ENCODE peak calls at places on chromosomes 13 and 19, in four cellular contexts. One of them, this sample, is unnamed.
A peak's percentile ranks its signal among the peaks of the same experiment; 100 is the strongest.

GRCh38 chr13:77409412-77409811 is 82.5 kb upstream of the MYCBP2 start:
- DNase-seq in SK-N-SH: no peak
- DNase-seq in K562: no peak
- DNase-seq in HepG2: no peak
- DNase-seq in this sample: no peak

GRCh38 chr13:36298535-36299068 is 988 bp upstream of the CCDC169 start:
- DNase-seq in SK-N-SH: no peak
- DNase-seq in K562: no peak
- DNase-seq in HepG2: no peak
- DNase-seq in this sample: peak; percentile 55

GRCh38 chr13:78764665-78765064 is 105.7 kb upstream of the OBI1 start:
- DNase-seq in SK-N-SH: no peak
- DNase-seq in K562: no peak
- DNase-seq in HepG2: no peak
- DNase-seq in this sample: peak; percentile 31

GRCh38 chr13:45269204-45269603 is 68.4 kb upstream of the KCTD4 start:
- DNase-seq in SK-N-SH: no peak
- DNase-seq in K562: no peak
- DNase-seq in HepG2: no peak
- DNase-seq in this sample: no peak

GRCh38 chr19:43527860-43528622 is 1.0 kb upstream of the ETHE1 start:
- DNase-seq in SK-N-SH: no peak
- DNase-seq in K562: no peak
- DNase-seq in HepG2: no peak
- DNase-seq in this sample: no peak

GRCh38 chr19:10808937-10809655 is 26.9 kb downstream of the TMED1 start:
- DNase-seq in SK-N-SH: no peak
- DNase-seq in K562: peak; percentile 66
- DNase-seq in HepG2: no peak
- DNase-seq in this sample: no peak

GRCh38 chr19:33390120-33390907 is 16.8 kb downstream of the CEBPG start:
- DNase-seq in SK-N-SH: peak; percentile 56
- DNase-seq in K562: no peak
- DNase-seq in HepG2: no peak
- DNase-seq in this sample: no peak

GRCh38 chr19:19214892-19215291 is 3.1 kb downstream of the NCAN start:
- DNase-seq in SK-N-SH: no peak
- DNase-seq in K562: peak; percentile 80
- DNase-seq in HepG2: peak; percentile 30
- DNase-seq in this sample: peak; percentile 93

GRCh38 chr13:48318714-48319457 is 15.3 kb downstream of the RB1 start:
- DNase-seq in SK-N-SH: no peak
- DNase-seq in K562: no peak
- DNase-seq in HepG2: no peak
- DNase-seq in this sample: no peak

GRCh38 chr13:88586263-88586662 is 915.1 kb downstream of the SLITRK5 start:
- DNase-seq in SK-N-SH: no peak
- DNase-seq in K562: no peak
- DNase-seq in HepG2: no peak
- DNase-seq in this sample: no peak

GRCh38 chr19:56350416-56351045 is 35.9 kb upstream of the ZSCAN5A start:
- DNase-seq in SK-N-SH: peak; percentile 55
- DNase-seq in K562: peak; percentile 52
- DNase-seq in HepG2: peak; percentile 58
- DNase-seq in this sample: peak; percentile 55

GRCh38 chr13:90702050-90702449 is 645.4 kb upstream of the MIR17HG start:
- DNase-seq in SK-N-SH: no peak
- DNase-seq in K562: no peak
- DNase-seq in HepG2: no peak
- DNase-seq in this sample: no peak

GRCh38 chr13:111153977-111154332 is 38.8 kb downstream of the ARHGEF7 start:
- DNase-seq in SK-N-SH: no peak
- DNase-seq in K562: peak; percentile 60
- DNase-seq in HepG2: peak; percentile 38
- DNase-seq in this sample: no peak

GRCh38 chr19:17098326-17098725 is 22.7 kb downstream of the MYO9B start:
- DNase-seq in SK-N-SH: no peak
- DNase-seq in K562: no peak
- DNase-seq in HepG2: no peak
- DNase-seq in this sample: no peak

GRCh38 chr19:49890349-49891311 is 6.1 kb downstream of the IL4I1 start:
- DNase-seq in SK-N-SH: peak; percentile 93
- DNase-seq in K562: peak; percentile 94
- DNase-seq in HepG2: no peak
- DNase-seq in this sample: peak; percentile 85

GRCh38 chr19:51341976-51342580 is at the start of gene VSIG10L:
- DNase-seq in SK-N-SH: no peak
- DNase-seq in K562: no peak
- DNase-seq in HepG2: no peak
- DNase-seq in this sample: no peak

GRCh38 chr13:50125306-50125555 is 110.0 kb downstream of the KCNRG start:
- DNase-seq in SK-N-SH: no peak
- DNase-seq in K562: no peak
- DNase-seq in HepG2: no peak
- DNase-seq in this sample: no peak

GRCh38 chr13:32036762-32037161 is 5.2 kb downstream of the FRY start:
- DNase-seq in SK-N-SH: no peak
- DNase-seq in K562: no peak
- DNase-seq in HepG2: no peak
- DNase-seq in this sample: no peak

DNA sequence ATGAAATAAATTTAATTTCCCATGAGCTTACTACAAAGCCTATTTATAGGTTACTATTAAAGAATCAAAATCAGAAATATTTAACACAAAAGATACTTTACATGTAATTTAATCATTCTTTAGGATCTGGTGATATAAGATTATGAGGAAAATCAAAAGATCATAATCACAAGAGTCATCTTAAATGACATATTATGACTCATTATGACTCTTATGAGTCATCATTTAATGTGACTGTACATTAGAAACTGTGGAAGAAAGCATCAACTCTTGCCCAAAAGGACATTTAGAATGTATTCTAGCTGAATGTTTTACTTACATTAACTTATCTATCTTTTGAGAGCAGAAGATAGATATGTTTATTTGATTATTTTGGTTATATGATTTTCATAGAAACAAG is 458.6 kb downstream of the DCT start:
- DNase-seq in SK-N-SH: no peak
- DNase-seq in K562: no peak
- DNase-seq in HepG2: no peak
- DNase-seq in this sample: no peak
- TF ChIP-seq FOXJ3 in SK-N-SH: no peak
- TF ChIP-seq FOXJ3 in K562: no peak
- TF ChIP-seq FOXJ3 in HepG2: no peak
- TF ChIP-seq FOXJ3 in this sample: no peak

DNA sequence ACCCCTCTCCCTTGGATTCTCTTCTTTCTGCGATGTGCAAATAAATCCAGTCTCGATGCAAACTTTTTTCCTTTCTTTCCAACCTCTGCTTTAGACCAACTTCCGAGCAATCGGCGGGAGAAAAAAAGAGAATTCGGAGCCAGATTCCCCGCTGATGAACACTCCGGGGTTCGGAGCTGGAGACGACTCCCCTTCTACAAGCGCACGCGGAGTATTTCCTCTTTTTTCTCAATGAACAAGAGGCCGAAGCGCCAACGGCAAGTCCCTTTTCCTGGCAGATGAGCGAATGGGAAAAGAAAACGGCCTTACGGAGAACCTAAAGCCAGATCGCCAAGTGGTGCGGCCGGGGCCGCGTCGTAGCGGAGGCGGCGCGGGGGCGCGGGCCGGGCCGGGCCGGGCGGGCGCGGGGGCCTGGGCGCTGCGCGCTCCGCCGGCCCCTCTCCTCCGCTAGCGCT is 256 bp downstream of the SPRY2 start:
- DNase-seq in SK-N-SH: no peak
- DNase-seq in K562: no peak
- DNase-seq in HepG2: peak; percentile 18
- DNase-seq in this sample: no peak
- TF ChIP-seq FOXJ3 in SK-N-SH: no peak
- TF ChIP-seq FOXJ3 in K562: no peak
- TF ChIP-seq FOXJ3 in HepG2: no peak
- TF ChIP-seq FOXJ3 in this sample: no peak

GRCh38 chr13:85283408-85283807 is 515.8 kb downstream of the SLITRK6 start:
- DNase-seq in SK-N-SH: no peak
- DNase-seq in K562: no peak
- DNase-seq in HepG2: no peak
- DNase-seq in this sample: no peak

GRCh38 chr13:85287528-85287927 is 511.7 kb downstream of the SLITRK6 start:
- DNase-seq in SK-N-SH: no peak
- DNase-seq in K562: no peak
- DNase-seq in HepG2: no peak
- DNase-seq in this sample: no peak

GRCh38 chr13:85284349-85284748 is 514.9 kb downstream of the SLITRK6 start:
- DNase-seq in SK-N-SH: no peak
- DNase-seq in K562: no peak
- DNase-seq in HepG2: no peak
- DNase-seq in this sample: no peak

DNA sequence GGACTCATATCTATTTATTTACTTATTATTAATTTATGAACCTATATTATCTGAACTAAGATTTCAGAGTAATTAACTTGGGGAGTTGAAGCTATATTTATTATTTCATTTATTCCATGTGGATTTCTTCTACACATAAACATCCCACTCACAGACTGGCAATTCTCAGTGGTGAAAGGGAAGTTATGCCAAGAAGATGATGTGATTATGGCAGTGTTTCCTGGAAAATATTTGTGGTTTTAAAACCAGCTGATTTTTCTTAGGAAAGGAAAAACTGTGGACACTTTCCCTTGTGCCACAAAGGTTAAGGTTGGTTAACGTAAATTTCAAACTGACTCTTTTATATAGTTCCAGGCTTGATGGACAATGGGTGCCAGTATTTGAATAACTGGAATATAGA is 513.1 kb downstream of the SLITRK6 start:
- DNase-seq in SK-N-SH: no peak
- DNase-seq in K562: no peak
- DNase-seq in HepG2: no peak
- DNase-seq in this sample: no peak
- TF ChIP-seq FOXJ3 in SK-N-SH: no peak
- TF ChIP-seq FOXJ3 in K562: no peak
- TF ChIP-seq FOXJ3 in HepG2: no peak
- TF ChIP-seq FOXJ3 in this sample: no peak

GRCh38 chr13:57633950-57634828 is 2.6 kb downstream of the PCDH17 start:
- DNase-seq in SK-N-SH: peak; percentile 48
- DNase-seq in K562: no peak
- DNase-seq in HepG2: no peak
- DNase-seq in this sample: peak; percentile 35
- TF ChIP-seq FOXJ3 in SK-N-SH: no peak
- TF ChIP-seq FOXJ3 in K562: no peak
- TF ChIP-seq FOXJ3 in HepG2: no peak
- TF ChIP-seq FOXJ3 in this sample: no peak